ENCODE peak calls at places on chromosome 21, in ten cellular contexts. G is astrocyte, K is OCI-LY7, S is NB4, R is fibroblast of the aortic adventitia, W is cardiac muscle cell, B is stomach, M is AG04449, D is mucosa of descending colon, N is A673. V is an unnamed sample.

GRCh38 chr21:39153842-39154241 is 29.4 kb downstream of the PSMG1 start:
- DNase-seq in G (no peak), K (no peak), S (peak; percentile 38), R (no peak), W (no peak), B (no peak), M (no peak), D (no peak), N (no peak), V (no peak)

GRCh38 chr21:28235169-28235892 is 757.3 kb downstream of the LTN1 start:
- DNase-seq in G (no peak), K (no peak), S (peak; percentile 15), R (peak; percentile 55), W (no peak), B (no peak), M (no peak), D (no peak), N (no peak), V (no peak)

GRCh38 chr21:31198575-31198974 is 145.5 kb downstream of the TIAM1 start:
- DNase-seq in G (peak; percentile 23), K (peak; percentile 69), S (peak; percentile 61), R (peak; percentile 82), W (peak; percentile 66), B (no peak), M (peak; percentile 10), D (no peak), N (peak; percentile 69), V (no peak)

GRCh38 chr21:39072468-39072867 is 110.8 kb downstream of the PSMG1 start:
- DNase-seq in G (no peak), K (no peak), S (no peak), R (no peak), W (no peak), B (no peak), M (no peak), D (no peak), N (no peak), V (no peak)

GRCh38 chr21:34967509-34968289 is 81.4 kb downstream of the RUNX1 start:
- DNase-seq in G (no peak), K (no peak), S (peak; percentile 80), R (no peak), W (no peak), B (no peak), M (no peak), D (no peak), N (no peak), V (no peak)

GRCh38 chr21:26819944-26820343 is 25.3 kb downstream of the ADAMTS1 start:
- DNase-seq in G (no peak), K (no peak), S (no peak), R (no peak), W (no peak), B (no peak), M (no peak), D (no peak), N (no peak), V (no peak)

GRCh38 chr21:27681841-27682240 is 715.0 kb upstream of the ADAMTS5 start:
- DNase-seq in G (no peak), K (no peak), S (no peak), R (peak; percentile 68), W (no peak), B (no peak), M (no peak), D (no peak), N (no peak), V (no peak)

GRCh38 chr21:27464643-27465042 is 497.8 kb upstream of the ADAMTS5 start:
- DNase-seq in G (peak; percentile 18), K (no peak), S (no peak), R (no peak), W (no peak), B (no peak), M (no peak), D (no peak), N (no peak), V (no peak)

GRCh38 chr21:28142692-28143091 is 850.0 kb downstream of the LTN1 start:
- DNase-seq in G (peak; percentile 60), K (no peak), S (peak; percentile 34), R (peak; percentile 82), W (no peak), B (no peak), M (peak; percentile 23), D (no peak), N (no peak), V (peak; percentile 40)

GRCh38 chr21:16945580-16945979 is 567.3 kb upstream of the CXADR start:
- DNase-seq in G (peak; percentile 3), K (no peak), S (no peak), R (peak; percentile 2), W (no peak), B (no peak), M (no peak), D (no peak), N (no peak), V (no peak)

GRCh38 chr21:42640486-42640885 is 12.9 kb upstream of the PDE9A start:
- DNase-seq in G (no peak), K (no peak), S (no peak), R (no peak), W (no peak), B (peak; percentile 76), M (no peak), D (peak; percentile 91), N (no peak), V (no peak)

GRCh38 chr21:17610862-17611261 is 1.8 kb downstream of the BTG3 start:
- DNase-seq in G (no peak), K (peak; percentile 15), S (peak; percentile 1), R (no peak), W (no peak), B (peak; percentile 27), M (no peak), D (peak; percentile 44), N (peak; percentile 7), V (no peak)

GRCh38 chr21:42621166-42621827 is 32.1 kb upstream of the PDE9A start:
- DNase-seq in G (no peak), K (no peak), S (no peak), R (peak; percentile 7), W (no peak), B (no peak), M (no peak), D (peak; percentile 69), N (no peak), V (no peak)

GRCh38 chr21:16378570-16378969 is 648.8 kb downstream of the USP25 start:
- DNase-seq in G (no peak), K (no peak), S (no peak), R (no peak), W (no peak), B (no peak), M (no peak), D (no peak), N (no peak), V (no peak)

GRCh38 chr21:20443558-20444155 is 554.6 kb upstream of the NCAM2 start:
- DNase-seq in G (no peak), K (peak; percentile 20), S (peak; percentile 40), R (no peak), W (peak; percentile 58), B (no peak), M (no peak), D (no peak), N (peak; percentile 6), V (no peak)

GRCh38 chr21:43766734-43767497 is 9.2 kb downstream of the CSTB start:
- DNase-seq in G (no peak), K (no peak), S (no peak), R (no peak), W (no peak), B (no peak), M (no peak), D (no peak), N (no peak), V (no peak)

GRCh38 chr21:20968391-20968790 is 29.8 kb upstream of the NCAM2 start:
- DNase-seq in G (no peak), K (no peak), S (no peak), R (peak; percentile 24), W (no peak), B (no peak), M (no peak), D (no peak), N (peak; percentile 23), V (no peak)

GRCh38 chr21:41458559-41458958 is 32.5 kb downstream of the MX1 start:
- DNase-seq in G (no peak), K (no peak), S (no peak), R (no peak), W (no peak), B (no peak), M (no peak), D (no peak), N (no peak), V (no peak)
- H3K4me3 ChIP-seq in G (no peak overlapping the region), K (no peak overlapping the region), S (no peak overlapping the region), R (no peak overlapping the region), W (no peak overlapping the region), B (no peak overlapping the region), M (no peak overlapping the region), D (no peak overlapping the region), N (no peak overlapping the region), V (no peak overlapping the region)

GRCh38 chr21:40842197-40842552 is 4.8 kb downstream of the DSCAM start:
- DNase-seq in G (no peak), K (no peak), S (no peak), R (no peak), W (no peak), B (no peak), M (no peak), D (no peak), N (no peak), V (no peak)
- TF ChIP-seq CTCF in G (no peak), K (no peak), S (no peak), R (no peak), W (no peak), B (no peak), M (no peak), D (no peak), N (no peak), V (no peak)

GRCh38 chr21:37463083-37463780 is 96.7 kb downstream of the DYRK1A start:
- DNase-seq in G (peak; percentile 76), K (peak; percentile 55), S (peak; percentile 37), R (peak; percentile 81), W (no peak), B (peak; percentile 49), M (no peak), D (no peak), N (peak; percentile 68), V (no peak)
- H3K4me3 ChIP-seq in G (peak overlapping the region; percentile 13), K (no peak overlapping the region), S (no peak overlapping the region), R (peak overlapping the region; percentile 34), W (no peak overlapping the region), B (no peak overlapping the region), M (no peak overlapping the region), D (no peak overlapping the region), N (peak overlapping the region; percentile 32), V (no peak overlapping the region)

DNA sequence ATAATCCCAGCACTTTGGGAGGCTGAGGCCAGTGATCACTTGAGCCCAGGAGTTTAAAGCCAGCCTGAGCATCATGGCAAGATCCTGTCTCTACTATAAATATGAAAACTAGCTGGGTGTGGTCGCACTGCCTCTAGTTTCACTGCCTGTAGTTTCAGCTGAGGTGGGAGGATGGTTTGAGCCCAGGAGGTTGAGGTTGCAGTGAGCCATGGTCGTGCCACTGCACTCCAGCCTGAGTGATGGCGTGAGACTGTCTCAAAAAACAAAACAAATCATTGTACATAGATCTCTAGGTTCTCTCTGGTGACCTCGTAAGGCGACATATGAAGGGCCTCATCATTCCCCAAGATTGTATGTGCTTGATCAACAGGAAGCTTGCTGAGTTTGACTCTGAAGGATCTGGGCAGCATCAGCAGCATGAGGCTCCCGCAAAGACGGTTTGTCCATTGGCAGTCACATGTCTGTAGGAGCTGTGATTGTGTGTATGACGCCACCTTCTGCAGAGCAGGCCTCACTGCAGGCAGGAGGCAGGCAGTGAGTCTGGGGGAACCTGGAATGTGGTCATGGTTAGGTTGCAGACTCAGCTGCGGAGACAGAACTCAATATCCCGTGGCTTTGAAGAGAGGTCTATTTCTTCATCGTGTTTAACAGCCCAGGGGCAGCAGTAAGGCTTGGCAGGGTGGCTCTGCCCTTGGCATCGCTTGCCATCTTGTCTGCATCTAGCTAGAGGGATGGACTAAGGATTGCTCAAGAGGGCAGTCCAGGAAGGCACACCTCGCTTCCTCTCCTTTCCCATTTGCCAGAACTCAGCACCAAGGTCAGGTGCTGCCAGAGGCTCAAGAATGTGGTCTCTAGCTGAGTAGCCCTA is 13.9 kb downstream of the ATP5PO start:
- DNase-seq in G (peak; percentile 56), K (peak; percentile 24), S (peak; percentile 56), R (peak; percentile 65), W (peak; percentile 65), B (no peak), M (no peak), D (peak; percentile 35), N (peak; percentile 72), V (no peak)
- TF ChIP-seq CTCF in G (peak; percentile 65), K (peak; percentile 57), S (peak; percentile 30), R (peak; percentile 54), W (peak; percentile 69), B (peak; percentile 33), M (peak; percentile 69), D (peak; percentile 11), N (peak; percentile 86), V (no peak)